ENCODE peak calls at places on chromosomes 4 and X, in five cellular contexts. Z is tibial nerve, L is body of pancreas, W is mesendoderm, E is lower lobe of right lung. B is an unnamed sample.
A peak's percentile ranks its signal among the peaks of the same experiment; 100 is the strongest.

GRCh38 chr4:123833156-123833555 is 436.6 kb downstream of the SPRY1 start:
- DNase-seq in E (no peak), Z (no peak), L (no peak), W (no peak), B (no peak)

GRCh38 chrX:141642979-141643378 is 53.5 kb downstream of the SPANXA2 start:
- DNase-seq in L (no peak), Z (no peak), W (peak; percentile 6), E (no peak), B (no peak)

GRCh38 chr4:1317177-1318045 is 27.7 kb downstream of the MAEA start:
- DNase-seq in E (no peak), Z (no peak), W (no peak), L (no peak), B (no peak)

GRCh38 chrX:20974326-20974725 is 399.9 kb upstream of the CNKSR2 start:
- DNase-seq in E (no peak), L (no peak), W (no peak), Z (no peak), B (no peak)

GRCh38 chr4:3305610-3306371 is 13.0 kb downstream of the RGS12 start:
- DNase-seq in L (no peak), E (peak; percentile 32), Z (no peak), W (peak; percentile 11), B (no peak)

GRCh38 chrX:14546190-14546589 is 16.9 kb downstream of the GLRA2 start:
- DNase-seq in L (no peak), Z (no peak), E (no peak), W (no peak), B (no peak)

GRCh38 chr4:81827568-81828202 is 356.0 kb upstream of the RASGEF1B start:
- DNase-seq in Z (no peak), E (no peak), W (no peak), L (no peak), B (no peak)

GRCh38 chr4:130419576-130419975 is 1323.6 kb downstream of the C4orf33 start:
- DNase-seq in Z (no peak), E (no peak), W (no peak), L (no peak), B (no peak)

GRCh38 chrX:33434256-33435092 is 223.1 kb upstream of the DMD start:
- DNase-seq in L (peak; percentile 46), W (peak; percentile 76), Z (peak; percentile 66), E (no peak), B (no peak)

GRCh38 chr4:72216539-72217277 is 184.9 kb downstream of the NPFFR2 start:
- DNase-seq in L (no peak), Z (no peak), W (no peak), E (no peak), B (no peak)

GRCh38 chr4:170853422-170854021 is 763.8 kb upstream of the AADAT start:
- DNase-seq in W (peak; percentile 74), Z (peak; percentile 7), L (peak; percentile 52), E (peak; percentile 41), B (no peak)

GRCh38 chr4:120829113-120829831 is 93.3 kb downstream of the PRDM5 start:
- DNase-seq in W (no peak), E (no peak), Z (no peak), L (no peak), B (no peak)

GRCh38 chr4:126924237-126924636 is 708.5 kb upstream of the INTU start:
- DNase-seq in L (no peak), E (no peak), Z (no peak), W (no peak), B (no peak)

GRCh38 chr4:84688605-84689004 is 105.7 kb downstream of the CDS1 start:
- DNase-seq in E (no peak), L (no peak), Z (no peak), W (no peak), B (no peak)

GRCh38 chrX:20515841-20516461 is 249.2 kb upstream of the RPS6KA3 start:
- DNase-seq in W (peak; percentile 77), E (no peak), Z (no peak), L (peak; percentile 5), B (no peak)

GRCh38 chrX:6448003-6448402 is 86.9 kb downstream of the VCX3A start:
- DNase-seq in Z (no peak), W (no peak), E (no peak), L (peak; percentile 37), B (no peak)

GRCh38 chr4:167052631-167053085 is 181.6 kb downstream of the SPOCK3 start:
- DNase-seq in L (no peak), W (no peak), Z (no peak), E (no peak), B (no peak)

GRCh38 chrX:115467961-115468360 is 93.0 kb upstream of the PLS3 start:
- DNase-seq in Z (no peak), L (no peak), W (no peak), E (no peak), B (no peak)

GRCh38 chrX:154378059-154378798 is 866 bp upstream of the EMD start:
- DNase-seq in W (no peak), E (peak; percentile 75), L (peak; percentile 63), Z (no peak), B (no peak)

GRCh38 chr4:56611501-56611900 is 69.6 kb downstream of the HOPX start:
- DNase-seq in W (no peak), Z (no peak), E (no peak), L (no peak), B (no peak)

GRCh38 chr4:33924239-33924638 is 2320.1 kb downstream of the ARAP2 start:
- DNase-seq in E (no peak), W (peak; percentile 87), L (no peak), Z (no peak), B (no peak)

DNA sequence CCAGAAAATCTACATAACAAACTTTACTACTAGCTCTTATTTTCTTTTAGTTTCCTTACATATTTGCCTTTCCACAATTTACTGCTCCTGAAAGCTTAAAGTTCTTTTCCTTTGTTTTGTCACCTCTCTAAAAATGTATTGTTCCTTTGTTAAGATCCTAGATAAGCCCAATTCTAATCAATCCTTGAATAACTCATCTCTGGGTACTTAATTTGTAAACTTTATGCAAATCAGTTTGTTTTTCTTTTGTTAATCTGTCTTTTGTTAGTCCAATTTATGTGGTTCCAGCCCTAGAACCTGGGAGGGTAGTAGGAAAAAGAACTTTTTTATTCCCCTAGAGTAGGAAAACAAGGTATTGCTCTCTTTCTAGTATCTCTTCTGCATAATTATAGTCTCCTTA is 444.7 kb downstream of the PCDH10 start:
- DNase-seq in Z (no peak), E (no peak), L (no peak), W (peak; percentile 51), B (no peak)
- H3K27ac ChIP-seq in Z (no peak overlapping the region), E (no peak overlapping the region), L (no peak overlapping the region), W (no peak overlapping the region), B (no peak overlapping the region)

GRCh38 chr4:182916483-182917181 is 554 bp downstream of the DCTD start:
- DNase-seq in W (peak; percentile 61), Z (peak; percentile 47), E (peak; percentile 78), L (peak; percentile 70), B (no peak)
- H3K27ac ChIP-seq in W (peak overlapping the region; percentile 82), Z (peak overlapping the region; percentile 93), E (peak overlapping the region; percentile 97), L (peak overlapping the region; percentile 97), B (peak overlapping the region; percentile 91)

GRCh38 chr4:140641789-140642439 is 73.2 kb upstream of the UCP1 start:
- DNase-seq in W (peak; percentile 85), L (no peak), Z (no peak), E (peak; percentile 56), B (no peak)

GRCh38 chr4:140642674-140643437 is 74.1 kb upstream of the UCP1 start:
- DNase-seq in E (no peak), L (no peak), W (no peak), Z (no peak), B (no peak)

GRCh38 chr4:140640150-140640748 is 71.5 kb upstream of the UCP1 start:
- DNase-seq in L (no peak), W (peak; percentile 54), Z (no peak), E (no peak), B (no peak)

GRCh38 chr4:140643571-140644055 is 74.9 kb upstream of the UCP1 start:
- DNase-seq in W (no peak), Z (no peak), L (no peak), E (no peak), B (no peak)

GRCh38 chr4:140641105-140641555 is 72.4 kb upstream of the UCP1 start:
- DNase-seq in Z (no peak), W (no peak), E (no peak), L (no peak), B (no peak)
- H3K27ac ChIP-seq in Z (peak overlapping the region; percentile 52), W (peak overlapping the region; percentile 82), E (peak overlapping the region; percentile 53), L (peak overlapping the region; percentile 57), B (no peak overlapping the region)

GRCh38 chr4:159828687-159829086 is 725.8 kb downstream of the RAPGEF2 start:
- DNase-seq in L (no peak), Z (no peak), W (no peak), E (no peak), B (no peak)

GRCh38 chr4:159823743-159824142 is 720.9 kb downstream of the RAPGEF2 start:
- DNase-seq in E (no peak), W (peak; percentile 51), Z (no peak), L (no peak), B (no peak)

GRCh38 chr4:159829184-159829583 is 726.3 kb downstream of the RAPGEF2 start:
- DNase-seq in Z (no peak), E (no peak), L (no peak), W (no peak), B (no peak)
- H3K27ac ChIP-seq in Z (no peak overlapping the region), E (no peak overlapping the region), L (no peak overlapping the region), W (no peak overlapping the region), B (no peak overlapping the region)

DNA sequence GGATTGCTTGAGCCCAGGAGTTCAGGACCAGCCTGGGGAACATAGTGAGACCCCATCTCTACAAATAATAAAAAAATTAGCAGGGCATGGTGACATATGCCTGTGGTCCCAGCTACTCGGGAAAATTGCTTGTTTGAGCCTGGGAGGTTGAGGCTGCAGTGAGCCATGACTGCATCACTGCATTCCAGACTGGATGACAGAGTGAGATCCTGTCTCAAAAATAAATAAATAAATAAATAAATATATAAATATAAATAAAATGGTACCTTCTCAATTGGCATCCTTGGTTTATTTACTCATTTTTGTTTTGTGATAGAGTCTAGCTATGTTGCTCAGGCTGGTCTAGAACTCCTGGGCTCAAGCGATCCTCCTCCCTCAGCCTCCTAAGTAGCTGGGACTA is 144.2 kb downstream of the CHRNA9 start:
- DNase-seq in E (no peak), Z (no peak), L (no peak), W (no peak), B (no peak)
- H3K27ac ChIP-seq in E (no peak overlapping the region), Z (no peak overlapping the region), L (no peak overlapping the region), W (no peak overlapping the region), B (no peak overlapping the region)

GRCh38 chrX:23884427-23885024 is 23.2 kb downstream of the APOO start:
- DNase-seq in W (no peak), L (no peak), E (no peak), Z (no peak), B (no peak)

GRCh38 chrX:23883737-23884354 is 23.9 kb downstream of the APOO start:
- DNase-seq in L (no peak), E (no peak), W (peak; percentile 48), Z (no peak), B (no peak)

DNA sequence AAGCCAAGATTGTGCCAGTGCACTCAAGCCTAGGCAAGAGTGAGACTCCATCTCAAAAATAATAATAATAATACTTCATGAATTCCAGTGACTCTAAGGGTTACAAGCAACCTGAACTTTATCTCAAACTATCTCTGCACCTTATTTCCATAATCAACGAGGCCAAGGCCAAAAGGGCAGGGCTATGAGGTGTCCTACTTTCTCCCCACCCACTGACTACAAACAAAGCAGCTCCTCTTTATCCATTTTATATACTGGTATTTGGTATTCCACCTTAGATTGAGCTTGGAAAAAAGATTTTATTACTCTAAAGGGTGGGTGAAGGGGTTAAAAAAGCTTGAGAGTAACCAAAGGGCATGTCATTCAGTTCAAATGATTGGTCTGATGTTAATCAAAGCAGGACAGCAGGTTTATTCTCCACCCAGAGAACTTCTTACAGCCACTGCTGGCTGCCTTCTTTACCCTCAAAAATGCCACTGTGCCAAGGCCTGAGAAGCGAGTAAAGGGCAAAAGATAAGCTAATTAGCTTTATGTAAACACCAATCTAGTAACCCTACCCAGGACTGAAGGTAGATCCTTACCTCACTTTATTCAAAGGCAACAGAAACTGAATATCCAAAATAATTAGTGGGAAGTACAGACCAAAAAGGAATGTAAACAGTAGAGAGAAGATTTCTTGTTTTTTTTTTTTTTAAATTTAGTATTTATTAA is 28.2 kb downstream of the APOO start:
- DNase-seq in L (peak; percentile 14), E (no peak), W (no peak), Z (no peak), B (no peak)
- H3K27ac ChIP-seq in L (no peak overlapping the region), E (no peak overlapping the region), W (no peak overlapping the region), Z (no peak overlapping the region), B (no peak overlapping the region)

B was measured in esophagus muscularis mucosa.